ENCODE peak calls at places on chromosome 13, in seven cellular contexts. A is HuH-7.5; D is AG10803; T is iris pigment epithelial cell; Y is effector CD4-positive, alpha-beta T cell; R is anterior cingulate cortex; M is NB4. X is an unnamed sample.

GRCh38 chr13:50115695-50116094 is 100.5 kb downstream of the KCNRG start:
- DNase-seq in M (no peak), D (no peak), R (no peak), T (no peak), A (no peak), Y (no peak), X (no peak)

GRCh38 chr13:73822671-73823592 is 311.3 kb downstream of the KLF12 start:
- DNase-seq in R (no peak), A (no peak), D (no peak), Y (no peak), T (no peak), M (no peak), X (no peak)

GRCh38 chr13:35208587-35208986 is 266.5 kb downstream of the NBEA start:
- DNase-seq in T (no peak), Y (no peak), M (no peak), D (no peak), R (no peak), A (no peak), X (no peak)

GRCh38 chr13:72754111-72754510 is 26.4 kb downstream of the BORA start:
- DNase-seq in T (no peak), Y (no peak), M (no peak), D (no peak), R (no peak), A (no peak), X (no peak)

GRCh38 chr13:94312511-94313191 is 166.8 kb downstream of the DCT start:
- DNase-seq in Y (no peak), A (no peak), T (no peak), M (no peak), D (no peak), R (no peak), X (no peak)

GRCh38 chr13:93217701-93218100 is 8.9 kb upstream of the GPC6 start:
- DNase-seq in T (no peak), Y (no peak), D (peak), A (no peak), R (no peak), M (no peak), X (no peak)

GRCh38 chr13:59464926-59465325 is 698.8 kb downstream of the DIAPH3 start:
- DNase-seq in T (no peak), Y (no peak), D (no peak), A (no peak), M (no peak), R (no peak), X (no peak)

GRCh38 chr13:73765651-73766384 is 368.4 kb downstream of the KLF12 start:
- DNase-seq in Y (peak), D (peak), M (no peak), A (no peak), R (peak), T (peak), X (peak)